ENCODE peak calls at places on chromosomes 5 and 9, in seven cellular contexts. I is GM20000, P is WTC11, C is right atrium auricular region, Z is H9, J is brain microvascular endothelial cell, A is transverse colon. Q is an unnamed sample.
A peak's percentile ranks its signal among the peaks of the same experiment; 100 is the strongest.

GRCh38 chr9:87109851-87110250 is 162.5 kb upstream of the GAS1 start:
- DNase-seq in Z (no peak), I (no peak), P (no peak), C (no peak), J (peak; percentile 20), A (no peak), Q (no peak)

GRCh38 chr9:89021154-89021803 is 30.0 kb downstream of the S1PR3 start:
- DNase-seq in Z (no peak), A (no peak), I (no peak), P (no peak), J (peak; percentile 87), C (peak; percentile 85), Q (no peak)

GRCh38 chr5:78515665-78516064 is 132.9 kb downstream of the LHFPL2 start:
- DNase-seq in A (no peak), Z (no peak), I (no peak), J (no peak), P (peak; percentile 28), C (no peak), Q (no peak)

GRCh38 chr9:78365979-78366697 is 69.2 kb downstream of the PSAT1 start:
- DNase-seq in Z (no peak), I (no peak), A (no peak), C (no peak), P (no peak), J (no peak), Q (no peak)

GRCh38 chr9:35910613-35911488 is 1.6 kb downstream of the SPAAR start:
- DNase-seq in J (peak; percentile 65), Z (no peak), C (no peak), I (peak; percentile 47), P (no peak), A (peak; percentile 80), Q (peak; percentile 70)

GRCh38 chr5:115977988-115978387 is 15.7 kb downstream of the LVRN start:
- DNase-seq in A (no peak), C (no peak), I (no peak), Z (no peak), J (peak; percentile 72), P (no peak), Q (no peak)

GRCh38 chr9:123377211-123377971 is 21.4 kb downstream of the CRB2 start:
- DNase-seq in P (no peak), J (no peak), I (peak; percentile 34), A (peak; percentile 83), Z (no peak), C (no peak), Q (no peak)

GRCh38 chr5:17088051-17088450 is 129.4 kb upstream of the BASP1 start:
- DNase-seq in C (no peak), Z (no peak), I (no peak), J (no peak), A (no peak), P (no peak), Q (no peak)

GRCh38 chr9:130995399-130995941 is 13.5 kb upstream of the LAMC3 start:
- DNase-seq in I (no peak), A (peak; percentile 19), Z (no peak), J (peak; percentile 34), C (no peak), P (no peak), Q (no peak)

GRCh38 chr5:40134883-40135520 is 544.7 kb upstream of the PTGER4 start:
- DNase-seq in C (no peak), P (no peak), J (no peak), Z (no peak), I (no peak), A (no peak), Q (no peak)

GRCh38 chr5:65209341-65209740 is 272.4 kb downstream of the ADAMTS6 start:
- DNase-seq in Z (no peak), C (no peak), P (no peak), I (no peak), J (peak; percentile 78), A (no peak), Q (no peak)

GRCh38 chr5:72552041-72552557 is 44.9 kb upstream of the ZNF366 start:
- DNase-seq in Z (no peak), C (no peak), J (peak; percentile 36), P (no peak), A (no peak), I (no peak), Q (no peak)

GRCh38 chr5:1406681-1407640 is 38.3 kb downstream of the SLC6A3 start:
- DNase-seq in P (peak; percentile 5), I (no peak), Z (no peak), C (no peak), A (no peak), J (no peak), Q (no peak)

GRCh38 chr5:134521831-134522230 is 3.6 kb upstream of the JADE2 start:
- DNase-seq in P (no peak), J (no peak), Z (no peak), A (no peak), I (no peak), C (no peak), Q (no peak)

GRCh38 chr9:112971415-112971814 is 40.6 kb downstream of the ZNF883 start:
- DNase-seq in I (no peak), Z (peak; percentile 57), P (peak; percentile 58), C (no peak), J (no peak), A (peak; percentile 9), Q (no peak)

GRCh38 chr9:107547303-107547702 is 57.7 kb upstream of the KLF4 start:
- DNase-seq in J (no peak), I (no peak), A (no peak), P (no peak), Z (no peak), C (no peak), Q (no peak)

GRCh38 chr5:83729389-83729788 is 8.7 kb upstream of the HAPLN1 start:
- DNase-seq in P (no peak), I (no peak), C (no peak), J (no peak), A (no peak), Z (no peak), Q (no peak)

GRCh38 chr5:72209515-72210115 is 102.3 kb downstream of the MAP1B start:
- DNase-seq in I (no peak), P (no peak), Z (peak; percentile 39), C (no peak), J (no peak), A (no peak), Q (no peak)

GRCh38 chr9:33906769-33907168 is 89.8 kb downstream of the UBE2R2 start:
- DNase-seq in Z (no peak), J (no peak), A (no peak), C (no peak), I (no peak), P (no peak), Q (no peak)

GRCh38 chr9:90441814-90442213 is 200.8 kb downstream of the DIRAS2 start:
- DNase-seq in J (no peak), Z (no peak), P (no peak), A (no peak), C (no peak), I (no peak), Q (no peak)

DNA sequence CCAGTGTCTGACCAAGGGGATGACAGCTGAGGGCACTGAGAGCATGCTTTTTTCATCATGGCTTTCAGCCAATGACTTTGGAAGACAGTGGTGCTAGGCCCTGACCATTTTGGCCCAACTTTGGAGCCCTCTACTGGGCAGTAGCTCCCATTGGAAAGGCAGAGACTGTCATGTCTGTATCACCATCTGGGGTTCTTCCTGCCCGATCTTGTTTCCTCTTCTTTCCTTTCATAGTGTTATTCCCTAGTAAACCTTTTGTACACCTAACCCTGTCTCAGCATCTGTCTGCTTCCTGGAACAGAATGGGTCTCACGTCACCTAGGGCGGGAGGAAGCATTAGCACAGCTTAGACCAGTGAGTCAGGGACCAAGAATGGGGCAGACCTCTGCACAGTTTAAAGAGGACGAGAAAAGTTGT is 97.4 kb upstream of the MAST4 start:
- DNase-seq in I (peak; percentile 18), C (no peak), P (no peak), Z (no peak), A (no peak), J (peak; percentile 8), Q (no peak)
- TF ChIP-seq CTCF in I (peak; percentile 13), C (peak; percentile 57), P (no peak), Z (peak; percentile 57), A (no peak), J (peak; percentile 43), Q (no peak)

GRCh38 chr5:42656661-42657035 is 100.0 kb upstream of the CCDC152 start:
- DNase-seq in P (no peak), A (no peak), Z (no peak), I (no peak), C (no peak), J (no peak), Q (no peak)
- TF ChIP-seq CTCF in P (no peak), A (peak; percentile 14), Z (no peak), I (no peak), C (peak; percentile 55), J (no peak), Q (no peak)

GRCh38 chr5:58582411-58583393 is at the start of gene RAB3C:
- DNase-seq in I (peak; percentile 88), A (peak; percentile 90), C (peak; percentile 81), J (peak; percentile 93), Z (peak; percentile 97), P (peak; percentile 95), Q (peak; percentile 81)
- TF ChIP-seq CTCF in I (no peak), A (peak; percentile 5), C (peak; percentile 33), J (peak; percentile 5), Z (no peak), P (no peak), Q (no peak)

GRCh38 chr9:127561491-127562270 is 50.4 kb upstream of the STXBP1 start:
- DNase-seq in P (no peak), A (peak; percentile 78), Z (peak; percentile 79), C (peak; percentile 96), J (peak; percentile 98), I (no peak), Q (peak; percentile 97)

GRCh38 chr9:127562271-127562780 is 49.8 kb upstream of the STXBP1 start:
- DNase-seq in A (no peak), J (no peak), I (no peak), P (no peak), C (no peak), Z (no peak), Q (no peak)

GRCh38 chr9:127565231-127565630 is 46.8 kb upstream of the STXBP1 start:
- DNase-seq in P (no peak), J (no peak), A (no peak), C (no peak), Z (no peak), I (no peak), Q (no peak)

GRCh38 chr9:127563579-127563978 is 48.5 kb upstream of the STXBP1 start:
- DNase-seq in C (no peak), Z (no peak), I (no peak), J (no peak), A (no peak), P (no peak), Q (no peak)

GRCh38 chr9:127562841-127563523 is 49.1 kb upstream of the STXBP1 start:
- DNase-seq in P (no peak), I (no peak), Z (no peak), A (no peak), J (peak; percentile 70), C (no peak), Q (no peak)
- TF ChIP-seq CTCF in P (no peak), I (no peak), Z (no peak), A (no peak), J (peak; percentile 47), C (no peak), Q (no peak)

GRCh38 chr9:74804018-74804385 is 83.7 kb downstream of the TRPM6 start:
- DNase-seq in P (no peak), I (no peak), C (no peak), A (no peak), J (no peak), Z (no peak), Q (no peak)
- TF ChIP-seq CTCF in P (no peak), I (no peak), C (no peak), A (no peak), J (no peak), Z (no peak), Q (no peak)